ENCODE peak calls at places on chromosomes 4 and X, in seven cellular contexts. M is CD8-positive, alpha-beta memory T cell; V is head of caudate nucleus; R is HEK293T; S is stimulated activated CD8-positive, alpha-beta memory T cell treated with anti-CD3 and anti-CD28 coated beads, Interleukin-12 subunit alpha, Interleukin-12 subunit beta, amount 100 ng/mL, for 1 hour; W is uterus; T is iPS DF 19.7. G is an unnamed sample.

GRCh38 chrX:154375156-154375504 is 696 bp upstream of the FLNA start:
- DNase-seq in M (no peak), V (no peak), R (no peak), S (no peak), W (no peak), T (no peak), G (no peak)

GRCh38 chr4:2256156-2256731 is 5.7 kb downstream of the MXD4 start:
- DNase-seq in M (no peak), V (peak), R (no peak), S (no peak), W (peak), T (no peak), G (no peak)

GRCh38 chrX:156004256-156004655 is 6.8 kb downstream of the IL9R start:
- DNase-seq in M (no peak), V (no peak), R (no peak), S (no peak), W (no peak), T (no peak), G (no peak)

GRCh38 chr4:95215991-95216605 is 332.7 kb downstream of the UNC5C start:
- DNase-seq in M (no peak), V (no peak), R (no peak), S (no peak), W (no peak), T (no peak), G (no peak)

GRCh38 chr4:55340246-55340645 is 5.8 kb upstream of the SRD5A3 start:
- DNase-seq in M (no peak), V (no peak), R (no peak), S (no peak), W (no peak), T (no peak), G (no peak)

GRCh38 chrX:41153453-41153852 is 68.2 kb downstream of the USP9X start:
- DNase-seq in M (no peak), V (no peak), R (no peak), S (no peak), W (no peak), T (no peak), G (peak)

GRCh38 chr4:86652332-86652932 is 58.3 kb downstream of the PTPN13 start:
- DNase-seq in M (no peak), V (no peak), R (no peak), S (no peak), W (no peak), T (no peak), G (no peak)

GRCh38 chrX:1384738-1385250 is 7.1 kb downstream of the SLC25A6 start:
- DNase-seq in M (no peak), V (no peak), R (no peak), S (no peak), W (no peak), T (no peak), G (no peak)

GRCh38 chrX:26442340-26442739 is 226.4 kb downstream of the MAGEB5 start:
- DNase-seq in M (no peak), V (peak), R (peak), S (no peak), W (no peak), T (no peak), G (no peak)

GRCh38 chr4:181264908-181265307 is 978.3 kb upstream of the TENM3 start:
- DNase-seq in M (no peak), V (peak), R (no peak), S (no peak), W (no peak), T (no peak), G (no peak)

GRCh38 chrX:56232221-56233082 is at the start of gene KLF8:
- DNase-seq in M (no peak), V (peak), R (peak), S (no peak), W (peak), T (no peak), G (peak)

GRCh38 chr4:8538703-8539567 is 41.3 kb upstream of the GPR78 start:
- DNase-seq in M (no peak), V (no peak), R (no peak), S (no peak), W (no peak), T (no peak), G (peak)

GRCh38 chrX:133726211-133726630 is 259.2 kb downstream of the GPC3 start:
- DNase-seq in M (no peak), V (no peak), R (peak), S (no peak), W (no peak), T (no peak), G (peak)

GRCh38 chrX:76109654-76110053 is 63.2 kb upstream of the PBDC1 start:
- DNase-seq in M (no peak), V (no peak), R (no peak), S (no peak), W (no peak), T (no peak), G (no peak)

GRCh38 chr4:127309360-127310095 is 323.2 kb upstream of the INTU start:
- DNase-seq in M (no peak), V (no peak), R (no peak), S (no peak), W (no peak), T (no peak), G (no peak)

GRCh38 chr4:10106421-10107039 is 10.1 kb downstream of the WDR1 start:
- DNase-seq in M (no peak), V (peak), R (no peak), S (peak), W (peak), T (no peak), G (peak)

G was measured in EH.